ENCODE peak calls at places on chromosome 11, in six cellular contexts. Z is SJCRH30, A is endothelial cell of umbilical vein, H is upper lobe of right lung, O is colonic mucosa, L is ovary. G is an unnamed sample.

GRCh38 chr11:132058211-132058772 is 687.9 kb downstream of the NTM start:
- DNase-seq in L (no peak), A (no peak), H (no peak), Z (peak; percentile 4), O (no peak), G (no peak)

GRCh38 chr11:7672960-7673723 is at the start of gene CYB5R2:
- DNase-seq in H (peak; percentile 86), A (peak; percentile 15), L (peak; percentile 88), O (peak; percentile 85), Z (no peak), G (peak; percentile 76)

GRCh38 chr11:65378208-65378927 is 4.1 kb downstream of the SLC25A45 start:
- DNase-seq in L (no peak), O (no peak), Z (no peak), H (no peak), A (no peak), G (no peak)

GRCh38 chr11:66335531-66336233 is 552 bp downstream of the RIN1 start:
- DNase-seq in H (peak; percentile 71), Z (peak; percentile 55), L (no peak), O (no peak), A (peak; percentile 53), G (no peak)

GRCh38 chr11:119934267-119934666 is 203.6 kb downstream of the TRIM29 start:
- DNase-seq in O (no peak), L (no peak), Z (no peak), A (no peak), H (no peak), G (no peak)

GRCh38 chr11:102564110-102564509 is 33.6 kb upstream of the MMP7 start:
- DNase-seq in O (no peak), Z (no peak), A (peak; percentile 59), L (no peak), H (no peak), G (no peak)

GRCh38 chr11:77411238-77411637 is 62.7 kb downstream of the PAK1 start:
- DNase-seq in A (no peak), O (peak; percentile 41), H (peak; percentile 70), L (peak; percentile 12), Z (no peak), G (peak; percentile 19)

GRCh38 chr11:27777013-27777412 is 76.8 kb upstream of the BDNF start:
- DNase-seq in H (no peak), L (no peak), Z (no peak), A (no peak), O (no peak), G (no peak)

GRCh38 chr11:101860694-101861371 is 54.0 kb upstream of the CEP126 start:
- DNase-seq in A (peak; percentile 58), H (peak; percentile 56), L (peak; percentile 24), O (peak; percentile 44), Z (peak; percentile 19), G (no peak)

GRCh38 chr11:65870706-65871681 is 1.6 kb downstream of the EFEMP2 start:
- DNase-seq in L (no peak), Z (no peak), H (no peak), O (no peak), A (no peak), G (peak; percentile 72)

GRCh38 chr11:128579790-128580504 is 7.4 kb downstream of the ETS1 start:
- DNase-seq in H (no peak), A (no peak), L (no peak), O (no peak), Z (no peak), G (no peak)

GRCh38 chr11:65427691-65428577 is 5.3 kb downstream of the NEAT1 start:
- DNase-seq in A (peak; percentile 70), Z (no peak), L (no peak), H (peak; percentile 65), O (peak; percentile 62), G (no peak)

GRCh38 chr11:94835571-94835970 is 67.4 kb downstream of the AMOTL1 start:
- DNase-seq in H (no peak), Z (no peak), O (no peak), L (no peak), A (peak; percentile 36), G (no peak)

GRCh38 chr11:75270896-75271415 is 30.4 kb downstream of the TPBGL start:
- DNase-seq in O (no peak), H (peak; percentile 18), L (no peak), A (peak; percentile 23), Z (no peak), G (peak; percentile 3)

GRCh38 chr11:33475999-33476398 is 218.8 kb downstream of the HIPK3 start:
- DNase-seq in L (no peak), A (peak; percentile 72), O (no peak), H (no peak), Z (peak; percentile 42), G (no peak)

GRCh38 chr11:102144357-102145342 is 34.4 kb downstream of the YAP1 start:
- DNase-seq in L (peak; percentile 50), A (peak; percentile 49), H (no peak), Z (peak; percentile 8), O (peak; percentile 58), G (peak; percentile 32)

GRCh38 chr11:23370580-23371275 is 510.5 kb upstream of the CCDC179 start:
- DNase-seq in O (no peak), Z (no peak), A (no peak), L (no peak), H (no peak), G (no peak)

DNA sequence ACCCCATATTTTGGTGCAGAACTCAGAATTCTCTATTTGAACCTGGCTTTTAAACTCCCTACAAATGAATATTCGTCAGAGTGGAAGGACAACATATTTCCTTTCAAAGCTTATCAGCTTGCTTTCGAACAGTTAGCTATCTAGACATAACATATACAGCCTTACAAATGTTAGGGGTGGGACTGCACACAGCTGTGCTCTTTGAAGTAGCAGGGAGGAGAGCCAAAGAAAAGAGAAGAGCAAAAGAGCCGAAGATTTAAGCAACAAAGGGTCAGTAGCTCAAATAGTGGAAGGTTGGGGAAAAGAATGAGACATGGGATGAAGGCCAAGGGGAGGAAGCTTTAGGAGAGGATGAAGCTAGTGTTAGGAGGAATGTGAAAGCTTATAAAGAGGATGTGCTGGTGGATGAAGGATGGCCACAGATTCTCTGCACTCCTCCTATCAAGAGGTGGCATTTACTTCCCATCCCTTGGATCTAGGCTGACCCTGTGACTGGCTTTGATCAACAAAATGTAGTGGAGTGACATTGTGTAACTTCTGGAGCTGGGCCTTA is 31.8 kb upstream of the IGSF22 start:
- DNase-seq in H (no peak), L (peak; percentile 47), Z (no peak), A (no peak), O (no peak), G (no peak)
- H3K36me3 ChIP-seq in H (no peaks in the 10 kb centered on the region), L (no peaks in the 10 kb centered on the region), Z (no peaks in the 10 kb centered on the region), A (no peaks in the 10 kb centered on the region), O (no peaks in the 10 kb centered on the region), G (no peaks in the 10 kb centered on the region)

GRCh38 chr11:60919320-60919719 is 4.9 kb upstream of the TMEM132A start:
- DNase-seq in H (no peak), O (no peak), L (no peak), Z (no peak), A (peak; percentile 22), G (no peak)

GRCh38 chr11:60921777-60922335 is 2.4 kb upstream of the TMEM132A start:
- DNase-seq in O (no peak), Z (no peak), L (no peak), A (no peak), H (no peak), G (no peak)

GRCh38 chr11:60922906-60923305 is 1.4 kb upstream of the TMEM132A start:
- DNase-seq in L (no peak), A (no peak), Z (no peak), H (no peak), O (no peak), G (no peak)

GRCh38 chr11:60919956-60920355 is 4.3 kb upstream of the TMEM132A start:
- DNase-seq in O (no peak), Z (no peak), H (no peak), L (no peak), A (no peak), G (no peak)

DNA sequence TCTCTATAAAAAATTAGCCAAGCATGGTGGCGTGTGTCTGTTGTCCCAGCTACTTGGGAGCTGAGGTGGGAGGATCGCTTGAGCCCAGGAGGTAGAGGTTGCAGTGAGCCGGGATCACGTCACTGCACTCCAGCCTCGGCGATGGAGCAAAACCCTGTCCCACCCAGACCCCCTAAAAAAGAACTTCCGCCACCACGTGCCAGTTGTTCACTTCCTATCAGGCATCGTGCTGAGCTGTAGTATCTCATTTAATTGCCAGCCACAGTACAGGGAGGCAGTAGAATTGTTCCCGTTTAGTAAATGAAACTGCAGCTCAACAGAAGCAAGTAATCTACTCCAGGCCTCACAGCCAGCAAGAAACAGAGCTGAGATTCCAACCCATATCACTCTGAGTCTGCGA is 3.0 kb upstream of the TMEM132A start:
- DNase-seq in H (no peak), Z (no peak), O (no peak), A (no peak), L (no peak), G (no peak)
- H3K4me1 ChIP-seq in H (peaks cover 35% of the 10 kb centered on the region), Z (peaks cover 15% of the 10 kb centered on the region), O (no peaks in the 10 kb centered on the region), A (peaks cover 31% of the 10 kb centered on the region), L (peaks cover 8% of the 10 kb centered on the region), G (peaks cover 65% of the 10 kb centered on the region)

GRCh38 chr11:609355-609811 is 6.4 kb downstream of the IRF7 start:
- DNase-seq in L (no peak), O (no peak), Z (no peak), A (no peak), H (peak; percentile 63), G (no peak)
- H3K36me3 ChIP-seq in L (no peaks in the 10 kb centered on the region), O (peaks cover 41% of the 10 kb centered on the region), Z (peaks cover 72% of the 10 kb centered on the region), A (peaks cover 73% of the 10 kb centered on the region), H (peaks cover 90% of the 10 kb centered on the region), G (peaks cover 91% of the 10 kb centered on the region)

GRCh38 chr11:57322881-57323467 is 1.8 kb downstream of the TNKS1BP1 start:
- DNase-seq in Z (no peak), A (no peak), H (no peak), O (no peak), L (no peak), G (no peak)

GRCh38 chr11:57324154-57324885 is 432 bp downstream of the TNKS1BP1 start:
- DNase-seq in H (peak; percentile 80), Z (peak; percentile 72), L (peak; percentile 65), O (peak; percentile 51), A (peak; percentile 51), G (peak; percentile 53)

GRCh38 chr11:57321996-57322880 is 2.5 kb downstream of the TNKS1BP1 start:
- DNase-seq in H (peak; percentile 93), A (peak; percentile 84), O (peak; percentile 92), L (peak; percentile 95), Z (peak; percentile 87), G (peak; percentile 89)

GRCh38 chr11:57324886-57325734 is at the start of gene TNKS1BP1:
- DNase-seq in H (peak; percentile 98), Z (peak; percentile 96), A (peak; percentile 96), O (peak; percentile 98), L (peak; percentile 98), G (peak; percentile 97)

DNA sequence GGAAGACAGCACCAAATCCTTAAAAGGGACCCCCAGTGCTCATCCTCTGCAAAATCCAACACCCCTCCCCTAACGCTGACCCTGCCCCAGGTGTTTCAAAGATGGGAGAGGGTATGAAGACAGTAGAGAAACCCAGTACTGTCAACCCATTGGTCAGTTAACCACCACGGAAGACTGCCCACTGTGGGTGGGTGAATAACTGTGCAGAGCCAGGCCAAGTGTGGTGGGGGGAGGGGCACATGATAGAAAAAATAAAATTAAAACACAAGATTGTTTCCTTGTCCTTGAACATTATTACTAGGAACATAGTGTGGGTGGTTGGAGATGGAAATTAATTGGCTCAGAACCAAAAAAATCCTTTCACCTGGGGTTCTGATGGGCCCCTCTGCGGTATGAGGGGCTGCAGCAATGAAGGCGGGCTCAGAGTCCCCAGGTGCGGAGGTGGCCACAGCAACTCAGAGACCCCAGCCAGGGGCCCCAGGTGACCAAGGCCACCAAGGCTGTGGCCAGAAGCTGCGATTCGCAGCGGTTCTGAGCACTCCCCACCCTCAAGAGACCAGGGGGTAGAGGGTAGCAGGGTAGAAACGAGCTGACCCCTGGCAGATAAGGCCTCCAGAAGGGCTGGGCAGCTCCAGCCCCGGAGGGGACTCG is 1.1 kb downstream of the TNKS1BP1 start:
- DNase-seq in L (peak; percentile 39), O (peak; percentile 43), A (peak; percentile 8), H (no peak), Z (no peak), G (no peak)
- H3K4me1 ChIP-seq in L (peaks cover 26% of the 10 kb centered on the region), O (peaks cover 4% of the 10 kb centered on the region), A (peaks cover 37% of the 10 kb centered on the region), H (peaks cover 52% of the 10 kb centered on the region), Z (peaks cover 21% of the 10 kb centered on the region), G (peaks cover 80% of the 10 kb centered on the region)

GRCh38 chr11:123254357-123254756 is 59.3 kb upstream of the CLMP start:
- DNase-seq in A (no peak), L (no peak), H (no peak), O (no peak), Z (no peak), G (no peak)
- H3K36me3 ChIP-seq in A (no peaks in the 10 kb centered on the region), L (no peaks in the 10 kb centered on the region), H (no peaks in the 10 kb centered on the region), O (no peaks in the 10 kb centered on the region), Z (no peaks in the 10 kb centered on the region), G (no peaks in the 10 kb centered on the region)

G was measured in left ventricle myocardium inferior.